ENCODE peak calls at places on chromosomes 3 and 15, in five cellular contexts. T is right lobe of liver, S is ascending aorta, Q is neural progenitor cell, P is heart right ventricle. K is an unnamed sample. For H3K9me3, the result is how much of the 10 kb centered on the place peaks cover.

GRCh38 chr3:43907508-43907858 is 216.7 kb downstream of the ABHD5 start:
- DNase-seq in T (no peak), S (no peak), Q (no peak), P (no peak), K (no peak)

GRCh38 chr3:78913711-78914110 is 854.1 kb downstream of the ROBO1 start:
- DNase-seq in T (no peak), S (no peak), Q (peak), P (no peak), K (no peak)

GRCh38 chr3:171461087-171461917 is 1.1 kb upstream of the TNIK start:
- DNase-seq in T (no peak), S (no peak), Q (no peak), P (no peak), K (no peak)

GRCh38 chr3:66610548-66610909 is 109.7 kb upstream of the LRIG1 start:
- DNase-seq in T (no peak), S (no peak), Q (no peak), P (no peak), K (no peak)

GRCh38 chr3:158420654-158421396 is 150.2 kb upstream of the MLF1 start:
- DNase-seq in T (no peak), S (no peak), Q (no peak), P (no peak), K (no peak)

GRCh38 chr3:139122221-139122581 is 77.5 kb upstream of the PRR23C start:
- DNase-seq in T (no peak), S (peak), Q (no peak), P (no peak), K (no peak)

GRCh38 chr3:24296441-24297205 is 198.0 kb downstream of the THRB start:
- DNase-seq in T (no peak), S (no peak), Q (peak), P (no peak), K (no peak)

GRCh38 chr3:46480481-46481195 is 15.9 kb upstream of the LTF start:
- DNase-seq in T (peak), S (peak), Q (no peak), P (no peak), K (no peak)

GRCh38 chr15:73225358-73226015 is 143.3 kb downstream of the HCN4 start:
- DNase-seq in T (no peak), S (no peak), Q (peak), P (no peak), K (no peak)

GRCh38 chr15:42367041-42367440 is 7.7 kb downstream of the CAPN3 start:
- DNase-seq in T (no peak), S (no peak), Q (no peak), P (no peak), K (peak)

GRCh38 chr3:37197810-37198371 is 23.5 kb upstream of the LRRFIP2 start:
- DNase-seq in T (no peak), S (peak), Q (peak), P (no peak), K (no peak)

GRCh38 chr3:123290962-123291361 is 89.2 kb downstream of the SEC22A start:
- DNase-seq in T (no peak), S (no peak), Q (no peak), P (no peak), K (no peak)

GRCh38 chr3:141393151-141394076 is 25.1 kb downstream of the ZBTB38 start:
- DNase-seq in T (no peak), S (no peak), Q (peak), P (no peak), K (no peak)

GRCh38 chr15:70833897-70834765 is 19.8 kb downstream of the LARP6 start:
- DNase-seq in T (no peak), S (peak), Q (no peak), P (no peak), K (no peak)

GRCh38 chr3:126450219-126450618 is 25.5 kb downstream of the ZXDC start:
- DNase-seq in T (no peak), S (peak), Q (no peak), P (no peak), K (no peak)

GRCh38 chr3:187748050-187748481 is 2.8 kb upstream of the BCL6 start:
- DNase-seq in T (peak), S (peak), Q (peak), P (peak), K (peak)

GRCh38 chr3:54818942-54819341 is 108.9 kb downstream of the LRTM1 start:
- DNase-seq in T (no peak), S (no peak), Q (no peak), P (no peak), K (no peak)

GRCh38 chr3:72595376-72595775 is 252.9 kb downstream of the SHQ1 start:
- DNase-seq in T (no peak), S (no peak), Q (no peak), P (no peak), K (no peak)

GRCh38 chr3:30305021-30305420 is 301.4 kb upstream of the TGFBR2 start:
- DNase-seq in T (no peak), S (no peak), Q (no peak), P (no peak), K (no peak)

GRCh38 chr3:133742351-133743091 is 3.7 kb upstream of the TF start:
- DNase-seq in T (peak), S (no peak), Q (no peak), P (no peak), K (no peak)

GRCh38 chr15:66955871-66956585 is 109.4 kb upstream of the SMAD3 start:
- DNase-seq in T (peak), S (peak), Q (no peak), P (no peak), K (no peak)

GRCh38 chr3:158918008-158918407 is 116.2 kb downstream of the MFSD1 start:
- DNase-seq in T (peak), S (no peak), Q (peak), P (no peak), K (no peak)

GRCh38 chr3:113270096-113270495 is 58.7 kb downstream of the BOC start:
- DNase-seq in T (no peak), S (no peak), Q (no peak), P (no peak), K (no peak)

GRCh38 chr3:127013758-127014535 is 31.0 kb downstream of the PLXNA1 start:
- DNase-seq in T (no peak), S (no peak), Q (no peak), P (no peak), K (no peak)

GRCh38 chr3:141129049-141130038 is 78.2 kb downstream of the SPSB4 start:
- DNase-seq in T (no peak), S (no peak), Q (no peak), P (no peak), K (no peak)

GRCh38 chr15:47288794-47289193 is 428.5 kb upstream of the SEMA6D start:
- DNase-seq in T (no peak), S (no peak), Q (no peak), P (no peak), K (no peak)

GRCh38 chr3:165233521-165234195 is 37.5 kb upstream of the SLITRK3 start:
- DNase-seq in T (no peak), S (no peak), Q (peak), P (no peak), K (no peak)

GRCh38 chr3:34863485-34863884 is 775.8 kb upstream of the ARPP21 start:
- DNase-seq in T (no peak), S (no peak), Q (no peak), P (no peak), K (no peak)

GRCh38 chr15:69031013-69032001 is 16.8 kb downstream of the NOX5 start:
- DNase-seq in T (no peak), S (peak), Q (peak), P (peak), K (peak)

GRCh38 chr3:69921651-69922050 is 77.9 kb upstream of the SAMMSON start:
- DNase-seq in T (no peak), S (no peak), Q (no peak), P (no peak), K (no peak)
- H3K27ac ChIP-seq in T (no peak), S (no peak), Q (no peak), P (no peak), K (no peak)

GRCh38 chr3:88046731-88047130 is 12.1 kb downstream of the CGGBP1 start:
- DNase-seq in T (no peak), S (no peak), Q (no peak), P (no peak), K (no peak)
- H3K9me3 ChIP-seq in T (under half), S (under half), Q (under half), P (under half), K (under half)

GRCh38 chr3:69120879-69121464 is 1.4 kb downstream of the LMOD3 start:
- DNase-seq in T (peak), S (peak), Q (peak), P (no peak), K (no peak)
- H3K27ac ChIP-seq in T (no peak), S (no peak), Q (no peak), P (peak), K (no peak)

DNA sequence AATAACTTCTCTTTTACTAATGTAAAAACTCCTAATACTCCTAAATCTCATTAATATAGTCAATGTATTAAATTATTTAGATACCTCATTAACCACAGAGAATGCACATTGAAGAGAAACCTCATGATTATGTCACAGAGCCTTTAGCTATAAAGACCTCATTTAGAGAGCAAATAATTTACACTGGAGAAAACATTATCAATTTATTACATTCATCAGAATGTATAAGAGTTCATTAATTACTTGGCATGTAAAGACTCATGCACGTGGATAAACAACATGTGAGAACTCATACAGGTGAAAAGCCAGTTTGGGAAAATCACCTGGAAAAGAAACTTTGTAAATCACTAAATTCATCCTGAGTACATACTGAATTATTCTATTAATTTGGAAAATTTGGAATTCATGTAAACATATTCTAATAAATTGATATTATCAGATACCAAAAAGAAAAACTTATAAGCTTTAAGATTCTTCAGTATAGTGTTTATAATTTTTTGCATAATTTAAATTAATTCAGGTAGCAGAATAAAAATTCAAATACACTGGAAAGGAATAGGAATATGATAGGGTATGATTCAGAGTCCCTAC is 22.9 kb upstream of the WNT7A start:
- DNase-seq in T (no peak), S (no peak), Q (no peak), P (no peak), K (no peak)
- H3K9me3 ChIP-seq in T (under half), S (under half), Q (under half), P (half or more), K (half or more)

DNA sequence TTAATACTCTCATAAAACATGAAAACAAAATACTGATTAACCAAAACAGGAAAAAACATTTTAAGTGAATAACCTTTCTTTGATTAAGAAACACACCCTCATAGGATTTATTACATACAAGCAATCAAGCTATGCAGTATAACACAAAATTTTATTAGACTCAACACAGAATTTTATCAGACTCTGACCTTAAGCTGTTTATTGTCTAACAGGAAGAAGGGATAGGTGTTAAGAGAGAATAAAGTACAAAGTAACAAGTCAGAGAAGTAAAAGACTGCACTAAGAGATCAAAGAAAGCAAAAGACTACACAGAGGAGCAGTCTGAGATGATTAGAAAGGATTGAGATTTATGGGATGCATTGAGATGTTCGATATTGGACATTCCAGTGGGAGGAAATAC is 37.6 kb downstream of the ICE2 start:
- DNase-seq in T (no peak), S (no peak), Q (no peak), P (no peak), K (no peak)
- H3K27ac ChIP-seq in T (no peak), S (no peak), Q (no peak), P (no peak), K (no peak)

DNA sequence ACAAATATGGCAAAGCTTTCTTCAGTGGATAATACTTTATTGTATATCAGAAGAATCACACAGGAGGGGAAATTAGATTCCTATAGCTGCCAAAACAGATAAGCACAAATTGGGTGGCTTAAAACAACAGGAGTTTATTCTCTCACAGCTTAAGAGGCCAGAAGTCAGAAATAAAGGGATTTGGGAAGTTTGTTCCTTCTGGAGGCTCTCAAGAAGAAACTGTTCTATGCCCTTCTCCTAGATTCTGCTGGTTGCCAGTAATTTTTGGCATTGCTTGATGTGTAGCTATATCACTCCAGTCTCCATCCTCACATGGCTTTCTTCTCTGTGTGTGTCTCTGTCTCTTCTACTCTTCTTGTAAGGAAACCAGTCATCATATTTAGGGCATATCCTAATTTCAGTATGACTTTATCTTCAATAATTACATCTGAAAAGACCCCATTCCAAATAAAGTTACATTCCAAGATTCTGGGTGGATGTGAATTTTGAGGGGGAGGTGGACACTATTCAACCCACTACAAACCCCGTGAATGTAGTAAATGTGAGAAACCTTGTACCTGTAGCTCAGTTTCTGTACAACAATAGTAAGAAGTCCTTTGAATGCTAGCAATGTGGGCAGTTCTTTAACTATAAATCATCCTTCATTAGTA is 22.2 kb upstream of the WNT7A start:
- DNase-seq in T (no peak), S (no peak), Q (no peak), P (no peak), K (no peak)
- H3K9me3 ChIP-seq in T (under half), S (under half), Q (under half), P (half or more), K (half or more)

DNA sequence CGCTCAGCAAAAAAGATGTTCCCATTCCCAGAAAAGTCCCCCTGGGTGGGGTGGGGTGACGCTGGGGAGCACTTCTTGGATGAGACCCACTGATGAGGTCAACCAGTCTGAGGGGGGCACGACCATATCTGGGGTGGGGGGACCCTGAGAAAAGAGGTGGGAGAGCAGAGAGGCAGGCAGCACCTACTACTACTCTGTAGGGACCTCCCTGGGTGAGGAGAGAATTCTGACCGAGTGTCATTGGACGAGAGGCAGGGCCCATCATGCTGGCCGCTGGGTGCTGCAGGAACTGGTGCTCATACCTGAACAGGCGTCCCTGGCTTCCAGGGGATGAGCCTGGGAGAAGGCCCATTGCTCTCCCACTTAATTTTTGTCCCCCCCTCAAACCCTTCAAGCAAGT is 158.8 kb downstream of the KLF13 start:
- DNase-seq in T (peak), S (no peak), Q (no peak), P (no peak), K (no peak)
- H3K27ac ChIP-seq in T (no peak), S (no peak), Q (no peak), P (no peak), K (no peak)

K was measured in lower lobe of right lung.